ENCODE peak calls at places on chromosomes 13 and 19, in nine cellular contexts. S, C, D, G, F, A, R, Z and P are unnamed samples.

GRCh38 chr19:28023064-28023463 is 1189.9 kb downstream of the UQCRFS1 start:
- DNase-seq in S (no peak), C (peak; percentile 13), D (no peak), G (no peak), F (no peak), A (no peak), R (no peak), Z (no peak), P (no peak)

GRCh38 chr19:39768811-39769210 is 9.8 kb upstream of the LEUTX start:
- DNase-seq in S (no peak), C (no peak), D (no peak), G (no peak), F (no peak), A (no peak), R (no peak), Z (no peak), P (no peak)

GRCh38 chr19:45601524-45602522 is at the start of gene GPR4:
- DNase-seq in S (no peak), C (peak; percentile 48), D (no peak), G (no peak), F (peak; percentile 74), A (no peak), R (no peak), Z (no peak), P (no peak)

GRCh38 chr13:113374511-113375175 is 10.7 kb upstream of the GRTP1 start:
- DNase-seq in S (no peak), C (no peak), D (no peak), G (no peak), F (peak; percentile 4), A (no peak), R (no peak), Z (no peak), P (no peak)

GRCh38 chr19:46739290-46739771 is 6.5 kb upstream of the FKRP start:
- DNase-seq in S (no peak), C (no peak), D (no peak), G (no peak), F (no peak), A (no peak), R (no peak), Z (no peak), P (no peak)

GRCh38 chr19:49684251-49684982 is 5.0 kb upstream of the ADM5 start:
- DNase-seq in S (no peak), C (no peak), D (no peak), G (no peak), F (peak; percentile 68), A (no peak), R (no peak), Z (no peak), P (peak; percentile 39)

GRCh38 chr13:108102771-108103170 is 112.6 kb downstream of the LIG4 start:
- DNase-seq in S (no peak), C (peak; percentile 2), D (no peak), G (no peak), F (no peak), A (no peak), R (no peak), Z (no peak), P (no peak)

GRCh38 chr13:31890946-31891345 is 140.6 kb upstream of the FRY start:
- DNase-seq in S (no peak), C (no peak), D (no peak), G (no peak), F (no peak), A (no peak), R (no peak), Z (no peak), P (no peak)

GRCh38 chr19:19460258-19460731 is 54.8 kb downstream of the GATAD2A start:
- DNase-seq in S (no peak), C (no peak), D (no peak), G (peak; percentile 34), F (no peak), A (peak; percentile 28), R (no peak), Z (no peak), P (peak; percentile 45)

GRCh38 chr13:113158946-113159345 is 498 bp downstream of the PROZ start:
- DNase-seq in S (no peak), C (no peak), D (no peak), G (no peak), F (no peak), A (no peak), R (no peak), Z (no peak), P (no peak)

GRCh38 chr19:5339950-5340636 is 519 bp downstream of the PTPRS start:
- DNase-seq in S (no peak), C (no peak), D (no peak), G (no peak), F (peak; percentile 87), A (peak; percentile 32), R (peak; percentile 27), Z (no peak), P (no peak)

GRCh38 chr19:31675187-31675913 is 326.1 kb upstream of the TSHZ3 start:
- DNase-seq in S (peak; percentile 38), C (peak; percentile 6), D (no peak), G (no peak), F (no peak), A (no peak), R (no peak), Z (peak; percentile 1), P (no peak)

GRCh38 chr13:29730253-29730652 is 120.2 kb downstream of the UBL3 start:
- DNase-seq in S (no peak), C (no peak), D (no peak), G (no peak), F (no peak), A (peak; percentile 22), R (no peak), Z (no peak), P (no peak)

GRCh38 chr19:35555301-35556005 is 8.0 kb downstream of the ATP4A start:
- DNase-seq in S (peak; percentile 27), C (peak; percentile 36), D (no peak), G (no peak), F (peak; percentile 84), A (peak; percentile 38), R (peak; percentile 48), Z (no peak), P (no peak)

GRCh38 chr19:16206637-16207036 is 8.9 kb downstream of the AP1M1 start:
- DNase-seq in S (no peak), C (no peak), D (no peak), G (no peak), F (peak; percentile 7), A (no peak), R (no peak), Z (no peak), P (no peak)

GRCh38 chr13:98048263-98048662 is 94.6 kb upstream of the FARP1 start:
- DNase-seq in S (no peak), C (no peak), D (no peak), G (no peak), F (no peak), A (no peak), R (no peak), Z (no peak), P (no peak)

GRCh38 chr13:65336916-65337315 is 1893.2 kb downstream of the PCDH9 start:
- DNase-seq in S (peak; percentile 0), C (peak; percentile 52), D (no peak), G (no peak), F (no peak), A (no peak), R (no peak), Z (peak; percentile 14), P (no peak)

DNA sequence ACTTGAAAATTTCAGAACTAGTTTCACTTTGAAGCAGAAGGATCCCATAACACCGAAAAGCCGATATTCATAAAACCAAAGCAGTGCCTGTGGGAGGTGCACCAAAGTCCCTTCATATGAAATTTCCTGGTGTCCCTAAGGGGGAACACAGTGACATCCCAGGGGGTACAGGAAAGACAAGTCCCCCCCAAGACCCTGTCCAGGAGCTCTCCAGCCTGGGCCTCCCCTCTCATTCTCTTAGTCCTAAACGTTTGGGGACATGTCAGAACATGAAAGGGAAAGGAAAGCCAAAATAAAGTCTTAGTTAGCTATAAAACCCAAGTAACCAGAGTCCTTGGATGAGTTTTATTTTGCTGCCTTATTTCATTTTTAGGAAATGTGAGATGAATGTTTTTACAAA is 56.6 kb downstream of the MRPL57 start:
- DNase-seq in S (peak; percentile 24), C (no peak), D (no peak), G (no peak), F (no peak), A (no peak), R (no peak), Z (no peak), P (no peak)
- H3K4me3 ChIP-seq in S (peak overlapping the region; percentile 50), C (no peak overlapping the region), D (peak overlapping the region; percentile 44), G (no peak overlapping the region), F (no peak overlapping the region), A (peak overlapping the region; percentile 29), R (no peak overlapping the region), Z (peak overlapping the region; percentile 33), P (no peak overlapping the region)

DNA sequence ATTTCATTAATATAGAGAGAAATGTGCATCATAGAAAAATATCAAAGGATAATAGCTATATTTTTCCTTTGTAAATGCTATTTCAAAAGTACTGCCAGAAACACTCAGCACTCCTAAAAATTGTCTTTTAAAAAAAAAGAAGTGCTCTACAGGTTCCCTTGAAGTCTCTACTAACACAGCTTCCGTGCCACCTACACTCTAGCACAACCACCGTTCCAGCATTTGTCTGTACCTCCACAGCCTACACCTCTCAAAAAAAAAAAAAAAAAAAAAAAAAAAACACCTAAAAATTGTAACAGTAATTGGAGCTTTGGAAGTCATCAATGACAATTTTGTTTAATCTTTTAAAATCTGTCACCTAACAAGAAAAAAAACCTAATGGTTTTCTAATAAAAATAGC is 485.6 kb downstream of the MYO16 start:
- DNase-seq in S (no peak), C (no peak), D (no peak), G (no peak), F (no peak), A (no peak), R (no peak), Z (no peak), P (no peak)
- H3K4me3 ChIP-seq in S (no peak overlapping the region), C (no peak overlapping the region), D (no peak overlapping the region), G (no peak overlapping the region), F (no peak overlapping the region), A (no peak overlapping the region), R (no peak overlapping the region), Z (no peak overlapping the region), P (no peak overlapping the region)

GRCh38 chr19:52191374-52191773 is 1.5 kb downstream of the PPP2R1A start:
- DNase-seq in S (no peak), C (no peak), D (no peak), G (no peak), F (no peak), A (no peak), R (no peak), Z (no peak), P (no peak)
- H3K4me3 ChIP-seq in S (peak overlapping the region; percentile 94), C (peak overlapping the region; percentile 91), D (peak overlapping the region; percentile 97), G (peak overlapping the region; percentile 94), F (peak overlapping the region; percentile 68), A (peak overlapping the region; percentile 86), R (peak overlapping the region; percentile 84), Z (peak overlapping the region; percentile 83), P (peak overlapping the region; percentile 80)

DNA sequence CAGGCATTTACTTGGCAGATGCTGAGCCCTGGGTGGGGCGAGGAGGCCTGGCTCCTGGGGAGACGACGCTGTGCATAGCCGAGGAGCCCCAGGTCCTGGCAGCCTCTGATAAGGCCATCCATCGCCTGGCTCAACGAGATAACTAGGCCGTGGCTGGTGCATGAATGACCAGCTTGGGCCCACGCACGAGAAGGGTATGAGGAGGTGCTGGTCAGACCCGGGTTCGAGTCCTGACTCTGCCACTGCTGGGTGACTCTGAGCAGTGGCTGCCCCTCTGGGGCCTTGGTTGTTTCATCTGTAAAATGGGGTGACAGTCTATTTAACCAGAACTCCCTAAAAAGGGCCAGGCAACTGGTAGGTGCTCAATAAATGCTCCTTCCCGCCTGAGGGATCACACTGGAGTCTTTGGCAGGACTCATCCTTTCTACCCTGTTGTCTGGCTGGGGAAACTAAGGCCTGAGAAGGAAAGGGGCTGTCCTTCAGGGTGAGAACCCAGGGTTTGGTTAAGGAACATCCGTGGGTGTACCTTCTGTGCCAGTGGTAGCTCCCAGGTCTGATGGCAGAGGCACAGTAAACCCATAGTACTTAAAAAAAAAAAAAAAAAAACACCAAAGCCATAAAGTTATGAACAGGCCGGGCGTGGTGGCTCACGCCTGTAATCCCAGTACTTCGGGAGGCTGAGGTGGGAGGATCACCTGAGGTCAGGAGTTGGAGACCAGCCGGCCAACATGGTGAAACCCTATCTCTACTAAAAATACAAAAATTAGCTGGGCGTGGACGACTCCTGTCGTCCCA is 8.1 kb upstream of the ARRDC2 start:
- DNase-seq in S (no peak), C (no peak), D (no peak), G (no peak), F (no peak), A (no peak), R (no peak), Z (no peak), P (no peak)
- H3K4me3 ChIP-seq in S (no peak overlapping the region), C (no peak overlapping the region), D (peak overlapping the region; percentile 78), G (peak overlapping the region; percentile 53), F (no peak overlapping the region), A (no peak overlapping the region), R (no peak overlapping the region), Z (no peak overlapping the region), P (no peak overlapping the region)